ENCODE peak calls at places on chromosomes 7 and 10, in six cellular contexts. Q is suprapubic skin, A is IMR-90, T is mucosa of descending colon, L is GM23338, Y is HCT116. R is an unnamed sample.

GRCh38 chr7:157485961-157486510 is 149.2 kb downstream of the DNAJB6 start:
- DNase-seq in Q (no peak), A (no peak), T (no peak), L (no peak), Y (no peak), R (no peak)

GRCh38 chr10:15091418-15091817 is 2.8 kb upstream of the ACBD7 start:
- DNase-seq in Q (no peak), A (no peak), T (no peak), L (no peak), Y (no peak), R (no peak)

GRCh38 chr7:132652507-132652906 is 76.2 kb upstream of the PLXNA4 start:
- DNase-seq in Q (no peak), A (no peak), T (no peak), L (no peak), Y (no peak), R (no peak)

GRCh38 chr7:134587736-134588135 is 38.8 kb downstream of the AKR1B15 start:
- DNase-seq in Q (no peak), A (no peak), T (no peak), L (no peak), Y (no peak), R (no peak)

GRCh38 chr7:115274-115911 is 77.0 kb upstream of the FAM20C start:
- DNase-seq in Q (no peak), A (peak), T (no peak), L (no peak), Y (no peak), R (no peak)

GRCh38 chr10:123380491-123381085 is 226.4 kb downstream of the BUB3 start:
- DNase-seq in Q (no peak), A (no peak), T (no peak), L (peak), Y (no peak), R (no peak)

GRCh38 chr7:45874408-45875131 is 1.7 kb upstream of the CCDC201 start:
- DNase-seq in Q (no peak), A (peak), T (no peak), L (no peak), Y (no peak), R (no peak)

GRCh38 chr10:59561397-59562121 is 148.1 kb downstream of the SLC16A9 start:
- DNase-seq in Q (no peak), A (peak), T (no peak), L (no peak), Y (no peak), R (no peak)

GRCh38 chr7:40506158-40506557 is 371.4 kb downstream of the SUGCT start:
- DNase-seq in Q (no peak), A (no peak), T (no peak), L (no peak), Y (no peak), R (no peak)

GRCh38 chr10:77837248-77837924 is 89.2 kb downstream of the DLG5 start:
- DNase-seq in Q (no peak), A (peak), T (no peak), L (peak), Y (no peak), R (no peak)

GRCh38 chr10:13074562-13075451 is 25.2 kb upstream of the OPTN start:
- DNase-seq in Q (no peak), A (peak), T (peak), L (peak), Y (peak), R (no peak)

DNA sequence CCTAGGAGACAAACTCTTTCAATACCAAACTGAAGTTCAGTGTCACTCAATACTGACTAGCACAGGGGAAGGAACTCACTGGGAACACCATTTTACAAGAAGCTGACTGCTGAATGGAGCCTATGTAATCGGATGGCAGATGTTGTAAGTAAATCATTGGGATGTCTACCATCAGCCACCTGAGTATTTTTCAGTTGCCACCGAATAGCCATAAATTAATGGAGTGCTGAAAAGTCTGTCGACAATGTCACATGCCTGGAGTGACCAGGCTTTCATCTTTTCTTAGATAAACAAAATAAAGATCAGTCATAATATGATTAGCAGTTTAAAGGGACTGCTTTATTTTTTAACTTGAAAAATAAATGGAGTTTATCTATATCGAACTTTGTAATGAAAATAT is 145.9 kb upstream of the SEMA3E start:
- DNase-seq in Q (no peak), A (no peak), T (no peak), L (no peak), Y (no peak), R (no peak)
- TF ChIP-seq CTCF in Q (no peak), A (no peak), T (no peak), L (no peak), Y (no peak), R (no peak)

DNA sequence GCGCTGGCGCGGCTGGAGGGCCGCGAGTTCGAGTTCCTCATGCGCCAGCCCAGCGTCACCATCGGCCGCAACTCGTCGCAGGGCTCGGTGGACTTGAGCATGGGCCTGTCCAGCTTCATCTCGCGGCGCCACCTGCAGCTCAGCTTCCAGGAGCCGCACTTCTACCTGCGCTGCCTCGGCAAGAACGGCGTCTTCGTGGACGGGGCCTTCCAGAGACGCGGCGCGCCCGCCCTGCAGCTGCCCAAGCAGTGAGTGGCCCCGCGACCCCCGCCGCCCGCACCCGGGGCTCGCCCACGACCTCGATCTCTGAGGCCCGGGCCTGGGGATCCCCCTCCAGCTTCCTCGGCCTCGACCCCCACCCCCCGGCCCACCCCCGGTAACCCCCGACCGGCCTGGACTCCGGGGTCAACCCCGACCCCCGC is 537 bp downstream of the FOXK1 start:
- DNase-seq in Q (no peak), A (peak), T (peak), L (peak), Y (no peak), R (no peak)
- TF ChIP-seq CTCF in Q (no peak), A (peak), T (no peak), L (peak), Y (no peak), R (no peak)

GRCh38 chr7:55286666-55287065 is 78.5 kb upstream of the LANCL2 start:
- DNase-seq in Q (no peak), A (no peak), T (no peak), L (no peak), Y (no peak), R (no peak)
- TF ChIP-seq CTCF in Q (no peak), A (no peak), T (no peak), L (no peak), Y (no peak), R (no peak)

GRCh38 chr10:92574545-92575377 is 868 bp upstream of the IDE start:
- DNase-seq in Q (no peak), A (peak), T (no peak), L (peak), Y (no peak), R (no peak)
- TF ChIP-seq CTCF in Q (no peak), A (no peak), T (no peak), L (peak), Y (peak), R (peak)

DNA sequence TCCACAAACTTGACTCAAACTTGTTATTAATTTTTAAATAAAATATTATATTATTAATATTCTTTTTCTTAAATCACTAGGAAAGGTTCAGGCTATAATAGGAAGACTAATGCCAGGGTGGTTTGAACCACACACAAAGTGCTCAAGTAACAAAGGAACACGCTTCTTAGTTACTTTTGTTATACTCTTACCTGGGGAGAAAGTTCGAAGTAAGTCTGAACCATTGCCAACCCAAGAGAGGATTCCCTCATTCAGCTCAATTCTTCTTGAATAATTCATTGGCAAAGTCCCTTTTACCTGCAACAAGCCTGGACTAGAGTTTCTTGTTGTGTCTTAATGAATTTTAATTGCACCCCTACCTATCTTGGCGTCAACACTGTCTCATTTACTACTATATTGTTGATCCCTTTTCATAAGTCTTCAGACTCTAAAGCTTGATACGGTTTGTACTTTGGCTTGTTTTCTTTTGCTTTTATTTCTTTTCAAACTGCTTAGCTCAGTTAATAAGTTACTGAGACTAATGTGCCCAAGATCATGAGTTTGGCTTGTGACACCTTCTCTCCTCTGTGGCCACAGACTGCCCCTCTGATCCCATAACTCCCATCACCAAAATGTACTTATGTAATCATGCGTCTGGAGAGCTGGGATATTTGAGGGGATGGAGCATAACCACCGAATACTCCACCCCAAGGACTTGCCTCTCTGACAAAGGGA is 10.2 kb upstream of the C10orf67 start:
- DNase-seq in Q (no peak), A (no peak), T (no peak), L (no peak), Y (no peak), R (no peak)
- TF ChIP-seq CTCF in Q (no peak), A (no peak), T (no peak), L (no peak), Y (no peak), R (no peak)